ENCODE peak calls at places on chromosomes 5 and 9, in four cellular contexts. One of them, this sample, is unnamed.

GRCh38 chr9:2066312-2067273 is 51.4 kb downstream of the SMARCA2 start:
- DNase-seq in endothelial cell: no peak
- DNase-seq in osteoblast: no peak
- DNase-seq in dorsolateral prefrontal cortex: no peak
- DNase-seq in this sample: no peak

GRCh38 chr5:28880936-28881335 is 1842.5 kb upstream of the CDH9 start:
- DNase-seq in dorsolateral prefrontal cortex: no peak
- DNase-seq in endothelial cell: no peak
- DNase-seq in osteoblast: no peak
- DNase-seq in this sample: no peak

GRCh38 chr9:24044576-24044975 is 218.5 kb upstream of the ELAVL2 start:
- DNase-seq in endothelial cell: no peak
- DNase-seq in dorsolateral prefrontal cortex: no peak
- DNase-seq in osteoblast: no peak
- DNase-seq in this sample: no peak

GRCh38 chr9:98357921-98358535 is 102.6 kb upstream of the TBC1D2 start:
- DNase-seq in dorsolateral prefrontal cortex: no peak
- DNase-seq in osteoblast: peak
- DNase-seq in endothelial cell: no peak
- DNase-seq in this sample: no peak

GRCh38 chr5:153256-153655 is 38.0 kb upstream of the LRRC14B start:
- DNase-seq in dorsolateral prefrontal cortex: no peak
- DNase-seq in endothelial cell: no peak
- DNase-seq in osteoblast: peak
- DNase-seq in this sample: no peak

GRCh38 chr9:92097997-92098482 is 17.2 kb downstream of the SPTLC1 start:
- DNase-seq in endothelial cell: peak
- DNase-seq in dorsolateral prefrontal cortex: peak
- DNase-seq in osteoblast: no peak
- DNase-seq in this sample: no peak

GRCh38 chr9:131179561-131180219 is 54.3 kb downstream of the NUP214 start:
- DNase-seq in endothelial cell: no peak
- DNase-seq in osteoblast: no peak
- DNase-seq in dorsolateral prefrontal cortex: no peak
- DNase-seq in this sample: no peak

GRCh38 chr5:171474106-171474878 is 54.8 kb downstream of the FGF18 start:
- DNase-seq in osteoblast: no peak
- DNase-seq in endothelial cell: no peak
- DNase-seq in dorsolateral prefrontal cortex: no peak
- DNase-seq in this sample: no peak

GRCh38 chr9:77839459-77840140 is 191.5 kb upstream of the GNA14 start:
- DNase-seq in dorsolateral prefrontal cortex: no peak
- DNase-seq in endothelial cell: no peak
- DNase-seq in osteoblast: peak
- DNase-seq in this sample: no peak

GRCh38 chr5:78359831-78360673 is at the start of gene SCAMP1:
- DNase-seq in osteoblast: peak
- DNase-seq in endothelial cell: peak
- DNase-seq in dorsolateral prefrontal cortex: peak
- DNase-seq in this sample: peak
- TF ChIP-seq CTCF in osteoblast: no peak
- TF ChIP-seq CTCF in endothelial cell: no peak
- TF ChIP-seq CTCF in dorsolateral prefrontal cortex: peak
- TF ChIP-seq CTCF in this sample: peak

GRCh38 chr5:11069041-11069440 is 308.0 kb upstream of the DAP start:
- DNase-seq in osteoblast: no peak
- DNase-seq in dorsolateral prefrontal cortex: no peak
- DNase-seq in endothelial cell: no peak
- DNase-seq in this sample: no peak

GRCh38 chr5:11062379-11062778 is 301.3 kb upstream of the DAP start:
- DNase-seq in dorsolateral prefrontal cortex: no peak
- DNase-seq in osteoblast: no peak
- DNase-seq in endothelial cell: no peak
- DNase-seq in this sample: no peak

GRCh38 chr5:11064763-11065450 is 303.9 kb upstream of the DAP start:
- DNase-seq in osteoblast: no peak
- DNase-seq in endothelial cell: no peak
- DNase-seq in dorsolateral prefrontal cortex: no peak
- DNase-seq in this sample: no peak
- TF ChIP-seq CTCF in osteoblast: no peak
- TF ChIP-seq CTCF in endothelial cell: no peak
- TF ChIP-seq CTCF in dorsolateral prefrontal cortex: no peak
- TF ChIP-seq CTCF in this sample: no peak

DNA sequence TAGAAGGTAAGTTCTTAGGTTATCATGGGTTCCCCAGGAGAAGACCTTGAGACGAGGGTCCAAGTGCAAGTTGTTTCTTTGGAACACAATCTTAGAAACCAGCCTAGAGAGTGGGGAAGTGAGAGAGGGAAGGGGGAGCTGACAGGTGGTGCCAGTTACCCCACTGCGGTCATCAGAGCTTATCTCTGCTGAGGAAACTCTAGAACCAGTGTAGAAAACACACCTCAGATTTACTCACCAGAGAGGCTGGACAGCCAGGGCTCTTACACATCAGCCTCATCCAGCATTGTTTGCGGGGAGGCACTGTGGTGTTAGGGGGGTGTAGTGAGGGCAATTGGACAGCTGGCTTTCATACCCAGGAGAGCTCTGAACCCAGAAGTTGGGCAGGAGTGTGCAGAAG is 206.5 kb upstream of the RAI14 start:
- DNase-seq in endothelial cell: no peak
- DNase-seq in osteoblast: no peak
- DNase-seq in dorsolateral prefrontal cortex: no peak
- DNase-seq in this sample: no peak
- TF ChIP-seq CTCF in endothelial cell: no peak
- TF ChIP-seq CTCF in osteoblast: no peak
- TF ChIP-seq CTCF in dorsolateral prefrontal cortex: no peak
- TF ChIP-seq CTCF in this sample: no peak

GRCh38 chr9:71755869-71756268 is 12.4 kb downstream of the CEMIP2 start:
- DNase-seq in endothelial cell: no peak
- DNase-seq in osteoblast: no peak
- DNase-seq in dorsolateral prefrontal cortex: no peak
- DNase-seq in this sample: no peak

GRCh38 chr9:71760901-71761300 is 7.4 kb downstream of the CEMIP2 start:
- DNase-seq in dorsolateral prefrontal cortex: no peak
- DNase-seq in endothelial cell: no peak
- DNase-seq in osteoblast: no peak
- DNase-seq in this sample: no peak

GRCh38 chr9:71756753-71757152 is 11.6 kb downstream of the CEMIP2 start:
- DNase-seq in endothelial cell: no peak
- DNase-seq in dorsolateral prefrontal cortex: no peak
- DNase-seq in osteoblast: no peak
- DNase-seq in this sample: no peak

GRCh38 chr9:71758785-71759184 is 9.5 kb downstream of the CEMIP2 start:
- DNase-seq in dorsolateral prefrontal cortex: no peak
- DNase-seq in osteoblast: peak
- DNase-seq in endothelial cell: no peak
- DNase-seq in this sample: no peak

GRCh38 chr9:71758277-71758676 is 10.0 kb downstream of the CEMIP2 start:
- DNase-seq in dorsolateral prefrontal cortex: no peak
- DNase-seq in endothelial cell: no peak
- DNase-seq in osteoblast: no peak
- DNase-seq in this sample: no peak
- TF ChIP-seq CTCF in dorsolateral prefrontal cortex: no peak
- TF ChIP-seq CTCF in endothelial cell: no peak
- TF ChIP-seq CTCF in osteoblast: no peak
- TF ChIP-seq CTCF in this sample: no peak

DNA sequence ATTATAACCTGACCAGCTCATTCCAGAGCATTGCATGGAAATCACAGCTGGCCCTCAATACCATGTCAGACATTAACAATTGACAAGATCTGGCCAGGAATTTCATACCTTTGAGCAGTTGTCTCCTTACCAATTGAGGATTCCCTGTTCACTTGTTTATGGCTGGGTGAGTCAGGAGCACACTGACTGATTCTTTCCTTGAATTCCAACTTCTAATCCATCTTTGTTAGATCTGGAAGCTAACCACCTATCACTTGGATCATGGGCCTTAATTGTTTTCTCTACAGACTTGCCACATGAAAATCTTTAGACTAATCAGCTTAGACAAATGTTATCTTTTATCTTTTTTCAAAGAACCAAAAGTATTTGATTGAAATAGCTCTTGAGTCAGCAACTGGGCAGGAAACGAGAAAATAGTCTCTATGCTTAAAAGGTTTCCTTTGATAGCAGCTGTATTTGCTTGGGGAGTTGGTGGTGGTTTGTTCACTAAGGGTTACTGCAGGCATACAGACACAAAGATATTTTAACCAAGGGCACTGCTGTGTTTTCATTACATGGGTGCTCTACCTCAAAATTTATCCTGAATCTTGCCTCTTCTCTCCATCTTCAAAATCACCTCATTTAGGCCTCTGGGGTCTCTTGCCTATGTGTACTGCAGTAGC is 196.9 kb upstream of the NMUR2 start:
- DNase-seq in dorsolateral prefrontal cortex: no peak
- DNase-seq in endothelial cell: no peak
- DNase-seq in osteoblast: no peak
- DNase-seq in this sample: no peak
- TF ChIP-seq CTCF in dorsolateral prefrontal cortex: no peak
- TF ChIP-seq CTCF in endothelial cell: no peak
- TF ChIP-seq CTCF in osteoblast: no peak
- TF ChIP-seq CTCF in this sample: no peak

DNA sequence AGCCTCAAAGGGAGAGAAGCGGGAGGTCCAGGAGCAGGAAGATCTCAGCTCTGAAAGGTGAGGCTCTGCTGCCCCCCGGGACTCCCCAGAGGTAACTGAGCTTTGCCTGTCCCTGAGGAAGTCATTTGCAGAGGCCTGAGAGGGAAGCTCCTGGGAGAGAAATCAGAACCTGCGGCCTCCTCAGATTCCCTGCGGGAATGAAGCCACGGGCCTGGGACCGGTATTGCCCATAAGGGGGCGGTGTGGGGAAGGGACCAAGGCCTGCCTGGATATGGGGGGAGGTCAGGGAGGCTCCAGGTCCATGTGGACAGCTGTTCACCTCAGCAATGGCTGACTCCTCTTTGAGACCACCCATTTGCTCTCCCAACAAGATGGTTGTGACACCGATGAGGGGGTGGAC is 1.3 kb downstream of the SPATA31E1 start:
- DNase-seq in dorsolateral prefrontal cortex: no peak
- DNase-seq in osteoblast: no peak
- DNase-seq in endothelial cell: peak
- DNase-seq in this sample: no peak
- TF ChIP-seq CTCF in dorsolateral prefrontal cortex: no peak
- TF ChIP-seq CTCF in osteoblast: peak
- TF ChIP-seq CTCF in endothelial cell: no peak
- TF ChIP-seq CTCF in this sample: no peak

DNA sequence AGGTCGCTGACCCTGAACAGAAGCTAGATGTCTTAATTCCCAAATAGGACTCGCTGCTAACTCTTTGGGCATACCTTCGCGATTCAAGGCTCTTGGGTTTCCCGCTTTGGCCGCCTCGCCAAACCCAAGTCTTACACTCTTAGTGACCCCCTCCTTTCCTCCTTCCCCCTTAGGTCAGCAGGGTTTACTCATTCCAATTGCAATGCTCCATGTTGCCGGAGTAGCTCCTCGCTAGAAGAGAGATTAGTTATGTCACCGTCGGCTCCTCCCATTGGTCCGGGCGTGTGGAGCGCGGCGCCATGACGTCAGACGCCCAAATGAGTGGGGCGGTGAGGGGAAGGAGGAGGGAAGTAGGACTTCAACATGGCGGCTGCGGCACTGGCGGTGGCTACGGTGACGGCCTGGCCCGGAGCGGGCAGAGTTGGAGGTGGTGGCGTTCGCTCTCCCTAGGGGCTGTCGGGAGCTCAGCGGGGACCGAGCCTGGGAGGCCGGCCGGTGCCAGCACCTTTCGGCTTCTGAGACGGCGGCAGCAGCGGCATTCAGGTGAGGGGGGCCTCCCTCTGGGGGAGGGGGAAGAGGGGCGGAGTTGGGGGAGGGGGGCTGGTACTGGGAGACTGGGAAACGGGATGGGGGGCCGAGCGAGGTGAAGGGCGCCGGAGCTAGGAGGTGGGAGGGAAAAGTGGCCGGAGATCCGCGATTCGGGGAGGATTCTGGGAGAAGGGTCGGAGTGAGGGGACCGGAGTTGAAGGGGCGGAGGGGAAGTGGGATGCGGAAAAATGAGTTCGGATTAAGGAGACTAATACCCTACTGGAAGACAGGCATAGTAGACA is at the start of gene UBAP1:
- DNase-seq in endothelial cell: peak
- DNase-seq in osteoblast: peak
- DNase-seq in dorsolateral prefrontal cortex: peak
- DNase-seq in this sample: peak
- TF ChIP-seq CTCF in endothelial cell: no peak
- TF ChIP-seq CTCF in osteoblast: no peak
- TF ChIP-seq CTCF in dorsolateral prefrontal cortex: peak
- TF ChIP-seq CTCF in this sample: no peak

GRCh38 chr5:100517301-100517974 is 17.7 kb upstream of the FAM174A start:
- DNase-seq in osteoblast: no peak
- DNase-seq in dorsolateral prefrontal cortex: no peak
- DNase-seq in endothelial cell: no peak
- DNase-seq in this sample: no peak

GRCh38 chr5:100518377-100518776 is 16.8 kb upstream of the FAM174A start:
- DNase-seq in osteoblast: peak
- DNase-seq in dorsolateral prefrontal cortex: no peak
- DNase-seq in endothelial cell: no peak
- DNase-seq in this sample: no peak

GRCh38 chr5:100519075-100519474 is 16.1 kb upstream of the FAM174A start:
- DNase-seq in endothelial cell: no peak
- DNase-seq in dorsolateral prefrontal cortex: no peak
- DNase-seq in osteoblast: no peak
- DNase-seq in this sample: no peak

GRCh38 chr5:100516285-100516684 is 18.9 kb upstream of the FAM174A start:
- DNase-seq in osteoblast: no peak
- DNase-seq in dorsolateral prefrontal cortex: no peak
- DNase-seq in endothelial cell: no peak
- DNase-seq in this sample: no peak

DNA sequence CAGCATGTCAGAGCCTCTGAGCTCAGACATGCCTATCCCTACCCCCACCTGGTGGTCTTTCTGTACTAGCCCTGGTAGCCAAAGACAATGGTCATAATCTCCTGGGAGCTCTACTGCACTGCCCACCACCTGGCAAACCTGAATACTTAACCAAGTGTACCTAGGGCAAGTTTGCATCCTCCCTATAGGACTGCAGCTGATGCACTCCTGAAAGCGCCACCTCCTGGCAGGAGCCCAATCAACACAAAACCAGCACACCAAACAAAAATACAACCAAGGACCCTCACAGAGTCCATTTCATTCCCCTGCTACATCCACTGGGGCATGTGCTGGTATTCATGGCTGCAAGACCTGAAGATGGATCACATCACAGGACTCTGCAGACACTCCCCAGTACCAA is 14.8 kb upstream of the FAM174A start:
- DNase-seq in dorsolateral prefrontal cortex: no peak
- DNase-seq in endothelial cell: peak
- DNase-seq in osteoblast: no peak
- DNase-seq in this sample: no peak
- TF ChIP-seq CTCF in dorsolateral prefrontal cortex: no peak
- TF ChIP-seq CTCF in endothelial cell: peak
- TF ChIP-seq CTCF in osteoblast: no peak
- TF ChIP-seq CTCF in this sample: no peak

This sample was measured in D721Med.